ENCODE peak calls at places on chromosome 1, in ten cellular contexts. One of them, this sample, is unnamed.

GRCh38 chr1:169312084-169312954 is 55.3 kb downstream of the NME7 start:
- DNase-seq in T-helper 17 cell: no peak
- DNase-seq in caudate nucleus: no peak
- DNase-seq in H54: peak
- DNase-seq in HFF-Myc: peak
- DNase-seq in mesendoderm: peak
- DNase-seq in OCI-M1: peak
- DNase-seq in effector memory CD8-positive, alpha-beta T cell: peak
- DNase-seq in neural crest cell: no peak
- DNase-seq in ELR: peak
- DNase-seq in this sample: peak

GRCh38 chr1:67371681-67372080 is 58.5 kb downstream of the SERBP1 start:
- DNase-seq in T-helper 17 cell: no peak
- DNase-seq in mesendoderm: peak
- DNase-seq in OCI-M1: no peak
- DNase-seq in ELR: peak
- DNase-seq in caudate nucleus: no peak
- DNase-seq in neural crest cell: no peak
- DNase-seq in HFF-Myc: no peak
- DNase-seq in H54: no peak
- DNase-seq in effector memory CD8-positive, alpha-beta T cell: no peak
- DNase-seq in this sample: no peak

GRCh38 chr1:220278991-220279390 is 6.7 kb upstream of the RAB3GAP2 start:
- DNase-seq in ELR: peak
- DNase-seq in neural crest cell: no peak
- DNase-seq in OCI-M1: no peak
- DNase-seq in effector memory CD8-positive, alpha-beta T cell: no peak
- DNase-seq in HFF-Myc: no peak
- DNase-seq in H54: no peak
- DNase-seq in caudate nucleus: no peak
- DNase-seq in mesendoderm: no peak
- DNase-seq in T-helper 17 cell: no peak
- DNase-seq in this sample: no peak

GRCh38 chr1:56106551-56107277 is 472.6 kb downstream of the PLPP3 start:
- DNase-seq in caudate nucleus: no peak
- DNase-seq in T-helper 17 cell: no peak
- DNase-seq in HFF-Myc: no peak
- DNase-seq in effector memory CD8-positive, alpha-beta T cell: no peak
- DNase-seq in H54: no peak
- DNase-seq in ELR: no peak
- DNase-seq in neural crest cell: no peak
- DNase-seq in OCI-M1: no peak
- DNase-seq in mesendoderm: no peak
- DNase-seq in this sample: no peak

GRCh38 chr1:173414136-173414535 is 63.0 kb upstream of the PRDX6 start:
- DNase-seq in effector memory CD8-positive, alpha-beta T cell: no peak
- DNase-seq in mesendoderm: no peak
- DNase-seq in ELR: no peak
- DNase-seq in T-helper 17 cell: no peak
- DNase-seq in OCI-M1: no peak
- DNase-seq in H54: no peak
- DNase-seq in neural crest cell: no peak
- DNase-seq in HFF-Myc: no peak
- DNase-seq in caudate nucleus: no peak
- DNase-seq in this sample: no peak

GRCh38 chr1:151680812-151681211 is 35.8 kb downstream of the CELF3 start:
- DNase-seq in H54: peak
- DNase-seq in caudate nucleus: no peak
- DNase-seq in OCI-M1: no peak
- DNase-seq in ELR: peak
- DNase-seq in mesendoderm: no peak
- DNase-seq in HFF-Myc: peak
- DNase-seq in neural crest cell: no peak
- DNase-seq in effector memory CD8-positive, alpha-beta T cell: no peak
- DNase-seq in T-helper 17 cell: no peak
- DNase-seq in this sample: no peak

GRCh38 chr1:181159451-181160151 is 71.1 kb downstream of the IER5 start:
- DNase-seq in caudate nucleus: no peak
- DNase-seq in ELR: peak
- DNase-seq in T-helper 17 cell: no peak
- DNase-seq in effector memory CD8-positive, alpha-beta T cell: peak
- DNase-seq in OCI-M1: peak
- DNase-seq in mesendoderm: no peak
- DNase-seq in neural crest cell: no peak
- DNase-seq in H54: peak
- DNase-seq in HFF-Myc: no peak
- DNase-seq in this sample: no peak

GRCh38 chr1:182634306-182635072 is 30.3 kb upstream of the RGS16 start:
- DNase-seq in OCI-M1: no peak
- DNase-seq in T-helper 17 cell: no peak
- DNase-seq in caudate nucleus: no peak
- DNase-seq in mesendoderm: no peak
- DNase-seq in ELR: no peak
- DNase-seq in HFF-Myc: no peak
- DNase-seq in H54: no peak
- DNase-seq in neural crest cell: no peak
- DNase-seq in effector memory CD8-positive, alpha-beta T cell: no peak
- DNase-seq in this sample: no peak

GRCh38 chr1:246113555-246114095 is 393.5 kb downstream of the SMYD3 start:
- DNase-seq in HFF-Myc: no peak
- DNase-seq in ELR: no peak
- DNase-seq in mesendoderm: peak
- DNase-seq in effector memory CD8-positive, alpha-beta T cell: no peak
- DNase-seq in H54: no peak
- DNase-seq in OCI-M1: peak
- DNase-seq in neural crest cell: no peak
- DNase-seq in caudate nucleus: no peak
- DNase-seq in T-helper 17 cell: no peak
- DNase-seq in this sample: peak

GRCh38 chr1:235953801-235954200 is 87.1 kb upstream of the LYST start:
- DNase-seq in effector memory CD8-positive, alpha-beta T cell: no peak
- DNase-seq in neural crest cell: no peak
- DNase-seq in HFF-Myc: peak
- DNase-seq in H54: peak
- DNase-seq in mesendoderm: no peak
- DNase-seq in OCI-M1: no peak
- DNase-seq in T-helper 17 cell: no peak
- DNase-seq in caudate nucleus: no peak
- DNase-seq in ELR: peak
- DNase-seq in this sample: no peak

GRCh38 chr1:86811539-86811938 is 102.4 kb downstream of the SELENOF start:
- DNase-seq in H54: no peak
- DNase-seq in HFF-Myc: no peak
- DNase-seq in T-helper 17 cell: no peak
- DNase-seq in neural crest cell: no peak
- DNase-seq in ELR: no peak
- DNase-seq in effector memory CD8-positive, alpha-beta T cell: no peak
- DNase-seq in OCI-M1: no peak
- DNase-seq in mesendoderm: peak
- DNase-seq in caudate nucleus: no peak
- DNase-seq in this sample: no peak